ENCODE peak calls at places on chromosomes 7 and 10, in eight cellular contexts. U is psoas muscle, C is lower lobe of right lung, A is uterus, P is astrocyte, L is body of pancreas, Q is GM23248, I is neuronal stem cell. R is an unnamed sample.

GRCh38 chr7:82036146-82036886 is 266.5 kb upstream of the HGF start:
- DNase-seq in U (no peak), C (no peak), A (no peak), P (peak; percentile 80), L (no peak), Q (peak; percentile 87), I (no peak), R (no peak)

GRCh38 chr7:94182721-94183120 is 178.6 kb upstream of the BET1 start:
- DNase-seq in U (no peak), C (no peak), A (no peak), P (no peak), L (no peak), Q (peak; percentile 35), I (no peak), R (no peak)

GRCh38 chr10:62381385-62382102 is 7.4 kb downstream of the ZNF365 start:
- DNase-seq in U (no peak), C (no peak), A (no peak), P (no peak), L (no peak), Q (no peak), I (no peak), R (no peak)

GRCh38 chr7:94530114-94530513 is 20.5 kb downstream of the CASD1 start:
- DNase-seq in U (no peak), C (no peak), A (no peak), P (no peak), L (no peak), Q (no peak), I (no peak), R (no peak)

GRCh38 chr10:72308320-72308987 is 34.7 kb downstream of the DDIT4 start:
- DNase-seq in U (peak; percentile 59), C (no peak), A (peak; percentile 66), P (peak; percentile 86), L (peak; percentile 58), Q (peak; percentile 91), I (no peak), R (peak; percentile 97)

GRCh38 chr7:32357535-32358277 is 132.5 kb downstream of the LSM5 start:
- DNase-seq in U (no peak), C (no peak), A (no peak), P (no peak), L (no peak), Q (peak; percentile 0), I (peak; percentile 14), R (peak; percentile 1)

GRCh38 chr7:137471128-137471527 is 127.6 kb upstream of the PTN start:
- DNase-seq in U (no peak), C (no peak), A (no peak), P (no peak), L (no peak), Q (no peak), I (no peak), R (no peak)

GRCh38 chr7:132574281-132574680 is 2.0 kb downstream of the PLXNA4 start:
- DNase-seq in U (no peak), C (no peak), A (no peak), P (no peak), L (no peak), Q (no peak), I (no peak), R (no peak)

GRCh38 chr10:24944512-24945255 is 7.7 kb downstream of the PRTFDC1 start:
- DNase-seq in U (peak; percentile 24), C (no peak), A (no peak), P (peak; percentile 87), L (peak; percentile 64), Q (peak; percentile 70), I (no peak), R (peak; percentile 97)

GRCh38 chr10:98673156-98673765 is 226.5 kb upstream of the HPS1 start:
- DNase-seq in U (no peak), C (no peak), A (no peak), P (no peak), L (no peak), Q (no peak), I (no peak), R (no peak)

GRCh38 chr10:74977913-74978847 is 133.3 kb upstream of the SAMD8 start:
- DNase-seq in U (no peak), C (no peak), A (no peak), P (no peak), L (no peak), Q (no peak), I (no peak), R (no peak)

DNA sequence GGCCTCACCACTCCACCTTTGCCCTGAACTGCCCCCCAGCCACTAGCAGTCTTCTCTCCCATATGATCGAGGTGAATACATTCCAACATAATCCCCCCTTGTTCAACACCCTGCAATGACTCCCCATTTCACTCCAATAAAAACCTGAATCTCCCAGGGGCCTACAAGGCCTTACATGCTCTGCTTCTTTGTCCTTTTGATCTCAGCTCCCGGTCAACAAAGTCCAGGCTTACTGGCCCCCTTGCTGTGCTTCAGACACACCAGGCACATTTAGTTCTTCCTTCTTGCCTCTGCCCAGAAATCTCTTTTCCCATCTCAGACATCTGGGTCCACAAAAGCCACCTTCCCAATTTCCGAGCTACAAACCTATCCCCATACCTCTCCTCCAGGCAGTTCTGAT is 14.0 kb downstream of the MET start:
- DNase-seq in U (no peak), C (no peak), A (no peak), P (no peak), L (no peak), Q (no peak), I (no peak), R (no peak)
- H3K4me1 ChIP-seq in U (peaks cover 29% of the 10 kb centered on the region), C (no peaks in the 10 kb centered on the region), A (no peaks in the 10 kb centered on the region), P (peaks cover 27% of the 10 kb centered on the region), L (peaks cover 17% of the 10 kb centered on the region), Q (peaks cover 40% of the 10 kb centered on the region), I (peaks cover 4% of the 10 kb centered on the region), R (no peaks in the 10 kb centered on the region)

DNA sequence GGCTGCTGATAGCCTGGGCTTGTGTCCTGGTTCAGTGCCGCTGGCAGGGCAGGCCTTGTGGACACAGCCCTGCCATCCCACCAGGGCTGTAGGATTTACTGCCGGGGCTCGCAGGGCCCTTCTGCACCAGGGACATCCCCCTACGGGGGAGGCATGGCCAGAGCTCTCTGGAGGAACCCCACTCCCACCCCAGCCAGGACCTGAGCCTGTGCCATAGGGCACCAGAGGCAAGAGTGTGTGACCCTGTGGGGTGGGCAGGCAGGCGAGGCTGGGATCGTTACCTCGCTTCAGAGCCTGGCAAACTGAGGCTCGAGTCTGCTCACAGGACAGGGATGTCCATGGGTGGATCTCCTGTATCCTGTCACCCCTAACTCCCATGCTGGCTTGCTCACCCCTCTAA is 2.6 kb downstream of the LDB3 start:
- DNase-seq in U (no peak), C (no peak), A (no peak), P (no peak), L (no peak), Q (no peak), I (no peak), R (no peak)
- H3K27ac ChIP-seq in U (peak overlapping the region; percentile 92), C (no peak overlapping the region), A (peak overlapping the region; percentile 73), P (no peak overlapping the region), L (no peak overlapping the region), Q (no peak overlapping the region), I (no peak overlapping the region), R (no peak overlapping the region)

GRCh38 chr7:2647594-2648172 is 15.9 kb downstream of the TTYH3 start:
- DNase-seq in U (no peak), C (no peak), A (no peak), P (no peak), L (no peak), Q (no peak), I (no peak), R (no peak)

GRCh38 chr7:2644514-2645273 is 12.9 kb downstream of the TTYH3 start:
- DNase-seq in U (no peak), C (no peak), A (no peak), P (no peak), L (no peak), Q (no peak), I (no peak), R (no peak)

GRCh38 chr7:2645274-2645868 is 13.6 kb downstream of the TTYH3 start:
- DNase-seq in U (no peak), C (no peak), A (no peak), P (no peak), L (no peak), Q (no peak), I (no peak), R (peak; percentile 48)

GRCh38 chr7:2646680-2647571 is 15.1 kb downstream of the TTYH3 start:
- DNase-seq in U (no peak), C (no peak), A (no peak), P (no peak), L (no peak), Q (no peak), I (no peak), R (no peak)

DNA sequence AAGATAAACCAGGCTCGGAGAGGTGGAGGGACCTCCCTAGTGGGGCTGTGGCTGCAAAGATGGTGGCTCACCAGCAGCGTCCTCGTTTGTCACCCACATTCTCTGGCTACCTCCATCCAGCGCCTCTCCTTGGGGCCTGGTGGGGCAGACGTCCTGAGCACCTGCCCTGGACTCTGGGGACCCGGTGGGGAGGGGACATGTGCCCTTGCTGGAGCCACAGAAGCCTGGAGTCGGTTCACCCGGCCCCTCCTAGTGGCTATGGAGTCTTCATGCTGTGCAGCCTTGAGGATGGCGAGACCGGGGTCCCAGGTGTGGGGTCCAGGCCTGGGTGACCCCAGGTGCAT is 14.5 kb downstream of the TTYH3 start:
- DNase-seq in U (no peak), C (no peak), A (no peak), P (no peak), L (no peak), Q (no peak), I (no peak), R (no peak)
- H3K4me1 ChIP-seq in U (peaks cover 10% of the 10 kb centered on the region), C (peaks cover 39% of the 10 kb centered on the region), A (peaks cover 3% of the 10 kb centered on the region), P (peaks cover 35% of the 10 kb centered on the region), L (peaks cover 19% of the 10 kb centered on the region), Q (peaks cover 12% of the 10 kb centered on the region), I (peaks cover 30% of the 10 kb centered on the region), R (peaks cover 2% of the 10 kb centered on the region)

DNA sequence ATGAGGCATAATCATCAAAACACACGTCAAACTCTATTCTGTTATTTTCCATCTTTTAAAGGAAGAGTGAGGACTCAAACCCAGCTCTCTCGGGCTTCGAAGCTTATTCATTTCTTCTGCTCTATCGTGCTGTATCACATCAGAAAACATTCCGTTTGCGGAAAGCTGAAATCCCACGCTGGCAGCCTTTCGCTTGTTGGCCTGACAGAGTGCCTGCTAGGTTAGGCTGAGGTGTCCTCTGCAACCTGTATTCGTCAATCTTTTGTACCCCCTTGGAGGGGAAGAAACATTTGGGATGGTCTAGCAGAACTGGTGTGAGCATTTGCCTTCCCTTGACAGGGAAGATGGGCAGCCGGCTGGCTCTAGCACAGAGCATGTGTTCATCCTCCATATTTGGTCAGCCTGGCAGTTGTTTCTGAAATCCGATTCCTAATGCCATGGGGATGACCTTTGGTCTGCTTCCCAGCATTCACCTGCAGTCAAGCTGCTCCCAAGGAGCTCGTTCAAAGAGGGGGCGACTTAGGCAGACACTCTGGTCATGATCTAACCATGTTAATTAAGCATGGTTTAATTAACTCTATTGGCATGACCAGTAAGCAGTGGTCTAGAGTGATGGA is 55.2 kb downstream of the TACC2 start:
- DNase-seq in U (peak; percentile 48), C (no peak), A (peak; percentile 49), P (no peak), L (peak; percentile 74), Q (peak; percentile 18), I (peak; percentile 50), R (peak; percentile 64)
- H3K27ac ChIP-seq in U (peak overlapping the region; percentile 94), C (no peak overlapping the region), A (peak overlapping the region; percentile 48), P (no peak overlapping the region), L (peak overlapping the region; percentile 74), Q (no peak overlapping the region), I (peak overlapping the region; percentile 74), R (no peak overlapping the region)

GRCh38 chr7:150370612-150371071 is 2.0 kb downstream of the REPIN1 start:
- DNase-seq in U (no peak), C (no peak), A (no peak), P (peak; percentile 76), L (no peak), Q (peak; percentile 71), I (no peak), R (no peak)
- H3K4me1 ChIP-seq in U (peaks cover 54% of the 10 kb centered on the region), C (peaks cover 47% of the 10 kb centered on the region), A (peaks cover 10% of the 10 kb centered on the region), P (peaks cover 29% of the 10 kb centered on the region), L (peaks cover 68% of the 10 kb centered on the region), Q (peaks cover 19% of the 10 kb centered on the region), I (peaks cover 23% of the 10 kb centered on the region), R (no peaks in the 10 kb centered on the region)

R was measured in small intestine.